ENCODE peak calls at places on chromosomes 12 and 14, in ten cellular contexts. M, R, Q, T, I, S, N, Y, U and P are unnamed samples.

GRCh38 chr12:91189526-91189925 is 6.9 kb upstream of the DCN start:
- DNase-seq in N (no peak), Y (no peak), I (peak; percentile 48), S (no peak), Q (no peak), M (no peak), U (no peak), T (no peak), R (peak; percentile 55), P (peak; percentile 44)

GRCh38 chr12:28777603-28778365 is 371.3 kb upstream of the FAR2 start:
- DNase-seq in R (no peak), U (no peak), Q (no peak), I (no peak), T (no peak), Y (no peak), S (no peak), M (no peak), N (no peak), P (no peak)

GRCh38 chr12:47835017-47835830 is 15.5 kb upstream of the HDAC7 start:
- DNase-seq in Q (no peak), U (no peak), Y (no peak), I (no peak), S (no peak), R (no peak), T (no peak), N (no peak), M (no peak), P (no peak)

GRCh38 chr12:10590976-10591375 is 22.4 kb downstream of the MAGOHB start:
- DNase-seq in N (no peak), T (no peak), I (no peak), Y (no peak), S (no peak), Q (no peak), M (no peak), R (no peak), U (no peak), P (no peak)

GRCh38 chr12:132385375-132385774 is 56.0 kb upstream of the GALNT9 start:
- DNase-seq in Y (no peak), M (no peak), I (no peak), S (no peak), T (no peak), U (no peak), Q (no peak), N (no peak), R (no peak), P (no peak)

GRCh38 chr14:92506230-92506629 is 7.4 kb upstream of the RIN3 start:
- DNase-seq in R (no peak), S (no peak), M (no peak), Y (no peak), N (no peak), U (no peak), Q (no peak), I (no peak), T (no peak), P (no peak)

GRCh38 chr14:62081012-62081612 is 318.9 kb downstream of the SNAPC1 start:
- DNase-seq in M (no peak), R (no peak), I (no peak), S (no peak), U (no peak), N (no peak), T (no peak), Y (no peak), Q (no peak), P (no peak)

GRCh38 chr12:53495903-53496751 is 3.1 kb downstream of the MAP3K12 start:
- DNase-seq in Y (peak; percentile 67), N (no peak), U (peak; percentile 93), M (peak; percentile 50), S (no peak), I (no peak), T (no peak), R (no peak), Q (no peak), P (no peak)

GRCh38 chr12:49939307-49939706 is 11.2 kb upstream of the AQP2 start:
- DNase-seq in Y (no peak), S (no peak), Q (no peak), N (no peak), R (no peak), M (no peak), T (no peak), I (no peak), U (no peak), P (no peak)

GRCh38 chr12:98701166-98701565 is 56.1 kb downstream of the APAF1 start:
- DNase-seq in Y (no peak), T (no peak), M (no peak), S (no peak), U (no peak), Q (no peak), N (no peak), I (no peak), R (no peak), P (no peak)

GRCh38 chr14:86626530-86626929 is 1096.6 kb downstream of the FLRT2 start:
- DNase-seq in S (no peak), T (no peak), I (no peak), M (no peak), N (no peak), Q (no peak), U (no peak), R (no peak), Y (no peak), P (no peak)

GRCh38 chr14:70658899-70659298 is 17.2 kb downstream of the TTC9 start:
- DNase-seq in M (no peak), Q (no peak), N (no peak), Y (no peak), S (no peak), R (no peak), I (no peak), T (no peak), U (no peak), P (no peak)

GRCh38 chr14:32702571-32702970 is 236.1 kb upstream of the NPAS3 start:
- DNase-seq in U (peak; percentile 66), Y (peak; percentile 94), N (no peak), T (peak; percentile 60), I (peak; percentile 35), M (peak; percentile 27), R (peak; percentile 49), S (no peak), Q (peak; percentile 46), P (no peak)

GRCh38 chr12:104121001-104121400 is 17.0 kb downstream of the NFYB start:
- DNase-seq in N (no peak), T (peak; percentile 16), Q (no peak), Y (peak; percentile 81), M (no peak), R (peak; percentile 69), U (peak; percentile 16), S (no peak), I (peak; percentile 39), P (peak; percentile 4)

GRCh38 chr12:16603265-16603915 is 2.6 kb downstream of the LMO3 start:
- DNase-seq in M (no peak), Q (no peak), R (peak; percentile 61), Y (no peak), S (no peak), I (no peak), N (no peak), T (no peak), U (no peak), P (no peak)

GRCh38 chr14:85702937-85703336 is 173.0 kb downstream of the FLRT2 start:
- DNase-seq in R (peak; percentile 7), T (no peak), M (no peak), N (no peak), Q (no peak), Y (no peak), S (no peak), U (no peak), I (peak; percentile 10), P (no peak)

GRCh38 chr12:112906712-112907414 is at the start of gene OAS1:
- DNase-seq in I (peak; percentile 70), M (no peak), S (no peak), U (peak; percentile 79), T (peak; percentile 24), R (peak; percentile 52), N (no peak), Q (no peak), Y (peak; percentile 78), P (peak; percentile 34)

GRCh38 chr12:124994435-124994975 is 1.1 kb downstream of the BRI3BP start:
- DNase-seq in Q (no peak), I (peak; percentile 21), U (peak; percentile 31), Y (peak; percentile 32), R (peak; percentile 20), N (no peak), M (peak; percentile 20), S (no peak), T (no peak), P (no peak)

GRCh38 chr12:80195143-80195726 is 95.9 kb downstream of the OTOGL start:
- DNase-seq in S (no peak), T (peak; percentile 8), U (peak; percentile 47), Q (no peak), N (peak; percentile 58), I (peak; percentile 71), M (peak; percentile 19), R (peak; percentile 60), Y (peak; percentile 62), P (no peak)

GRCh38 chr14:89641495-89642162 is 224.6 kb upstream of the FOXN3 start:
- DNase-seq in I (no peak), R (no peak), Q (no peak), S (no peak), Y (no peak), M (no peak), U (no peak), T (no peak), N (no peak), P (no peak)

GRCh38 chr14:90398315-90398811 is 1.5 kb downstream of the CALM1 start:
- DNase-seq in S (peak; percentile 45), R (peak; percentile 25), N (peak; percentile 43), Q (no peak), U (peak; percentile 33), T (peak; percentile 44), I (peak; percentile 62), Y (peak; percentile 36), M (no peak), P (no peak)

GRCh38 chr12:23576372-23576771 is 373.1 kb downstream of the SOX5 start:
- DNase-seq in M (no peak), Q (no peak), T (no peak), I (no peak), U (no peak), N (no peak), S (no peak), R (no peak), Y (no peak), P (no peak)

GRCh38 chr14:102786758-102787157 is 9.5 kb downstream of the TRAF3 start:
- DNase-seq in M (no peak), S (no peak), I (peak; percentile 66), U (no peak), Y (peak; percentile 55), T (no peak), Q (no peak), N (no peak), R (peak; percentile 67), P (no peak)

GRCh38 chr12:130764475-130765185 is 48.5 kb upstream of the RIMBP2 start:
- DNase-seq in N (no peak), M (no peak), T (no peak), I (peak; percentile 51), R (peak; percentile 25), U (peak; percentile 52), Y (peak; percentile 15), S (no peak), Q (no peak), P (no peak)

GRCh38 chr12:15227004-15227679 is 5.9 kb upstream of the RERG start:
- DNase-seq in R (peak; percentile 56), N (peak; percentile 39), T (no peak), Y (peak; percentile 61), I (peak; percentile 70), U (peak; percentile 29), M (peak; percentile 13), Q (no peak), S (no peak), P (no peak)

GRCh38 chr12:3772380-3772779 is 19.5 kb upstream of the CRACR2A start:
- DNase-seq in Q (no peak), T (no peak), N (no peak), S (no peak), R (peak; percentile 38), U (no peak), I (peak; percentile 32), M (no peak), Y (peak; percentile 21), P (no peak)

GRCh38 chr14:92539875-92540274 is 26.3 kb downstream of the RIN3 start:
- DNase-seq in M (no peak), N (no peak), S (no peak), Q (no peak), T (no peak), R (no peak), I (no peak), U (no peak), Y (no peak), P (no peak)

GRCh38 chr14:104881369-104881979 is 16.4 kb downstream of the CEP170B start:
- DNase-seq in R (no peak), S (no peak), M (no peak), U (no peak), T (no peak), Y (no peak), Q (no peak), I (no peak), N (no peak), P (no peak)